ENCODE peak calls at places on chromosome 5, in ten cellular contexts. One of them, this sample, is unnamed. For H3K36me3, the result is how much of the 10 kb centered on the place peaks cover.

GRCh38 chr5:169637085-169637855 is at the start of gene DOCK2:
- DNase-seq in colonic mucosa: peak
- DNase-seq in psoas muscle: peak
- DNase-seq in CD8-positive, alpha-beta T cell: peak
- DNase-seq in endothelial cell of umbilical vein: no peak
- DNase-seq in spleen: peak
- DNase-seq in osteoblast: peak
- DNase-seq in hepatocyte: no peak
- DNase-seq in PC-3: no peak
- DNase-seq in heart right ventricle: peak
- DNase-seq in this sample: no peak

GRCh38 chr5:97601651-97602050 is 418.6 kb upstream of the RIOK2 start:
- DNase-seq in colonic mucosa: no peak
- DNase-seq in psoas muscle: no peak
- DNase-seq in CD8-positive, alpha-beta T cell: no peak
- DNase-seq in endothelial cell of umbilical vein: peak
- DNase-seq in spleen: no peak
- DNase-seq in osteoblast: no peak
- DNase-seq in hepatocyte: no peak
- DNase-seq in PC-3: no peak
- DNase-seq in heart right ventricle: no peak
- DNase-seq in this sample: no peak

GRCh38 chr5:76546497-76547102 is 76.6 kb downstream of the F2RL2 start:
- DNase-seq in colonic mucosa: no peak
- DNase-seq in psoas muscle: no peak
- DNase-seq in CD8-positive, alpha-beta T cell: no peak
- DNase-seq in endothelial cell of umbilical vein: no peak
- DNase-seq in spleen: no peak
- DNase-seq in osteoblast: peak
- DNase-seq in hepatocyte: no peak
- DNase-seq in PC-3: no peak
- DNase-seq in heart right ventricle: no peak
- DNase-seq in this sample: no peak

GRCh38 chr5:124927735-124928134 is 181.3 kb upstream of the ZNF608 start:
- DNase-seq in colonic mucosa: no peak
- DNase-seq in psoas muscle: no peak
- DNase-seq in CD8-positive, alpha-beta T cell: no peak
- DNase-seq in endothelial cell of umbilical vein: peak
- DNase-seq in spleen: no peak
- DNase-seq in osteoblast: peak
- DNase-seq in hepatocyte: no peak
- DNase-seq in PC-3: peak
- DNase-seq in heart right ventricle: no peak
- DNase-seq in this sample: no peak

GRCh38 chr5:108579236-108579635 is 168.5 kb upstream of the FER start:
- DNase-seq in colonic mucosa: no peak
- DNase-seq in psoas muscle: no peak
- DNase-seq in CD8-positive, alpha-beta T cell: no peak
- DNase-seq in endothelial cell of umbilical vein: no peak
- DNase-seq in spleen: no peak
- DNase-seq in osteoblast: no peak
- DNase-seq in hepatocyte: no peak
- DNase-seq in PC-3: no peak
- DNase-seq in heart right ventricle: no peak
- DNase-seq in this sample: no peak

GRCh38 chr5:148808864-148809642 is 17.4 kb upstream of the ADRB2 start:
- DNase-seq in colonic mucosa: no peak
- DNase-seq in psoas muscle: peak
- DNase-seq in CD8-positive, alpha-beta T cell: no peak
- DNase-seq in endothelial cell of umbilical vein: no peak
- DNase-seq in spleen: peak
- DNase-seq in osteoblast: no peak
- DNase-seq in hepatocyte: peak
- DNase-seq in PC-3: peak
- DNase-seq in heart right ventricle: peak
- DNase-seq in this sample: no peak

GRCh38 chr5:103057208-103058130 is 62.5 kb downstream of the GIN1 start:
- DNase-seq in colonic mucosa: no peak
- DNase-seq in psoas muscle: no peak
- DNase-seq in CD8-positive, alpha-beta T cell: no peak
- DNase-seq in endothelial cell of umbilical vein: no peak
- DNase-seq in spleen: no peak
- DNase-seq in osteoblast: no peak
- DNase-seq in hepatocyte: peak
- DNase-seq in PC-3: peak
- DNase-seq in heart right ventricle: no peak
- DNase-seq in this sample: no peak

GRCh38 chr5:135391123-135391868 is 7.7 kb downstream of the MACROH2A1 start:
- DNase-seq in colonic mucosa: no peak
- DNase-seq in psoas muscle: no peak
- DNase-seq in CD8-positive, alpha-beta T cell: no peak
- DNase-seq in endothelial cell of umbilical vein: no peak
- DNase-seq in spleen: no peak
- DNase-seq in osteoblast: peak
- DNase-seq in hepatocyte: no peak
- DNase-seq in PC-3: no peak
- DNase-seq in heart right ventricle: no peak
- DNase-seq in this sample: peak

GRCh38 chr5:164392531-164392930 is 887.1 kb downstream of the MAT2B start:
- DNase-seq in colonic mucosa: no peak
- DNase-seq in psoas muscle: no peak
- DNase-seq in CD8-positive, alpha-beta T cell: no peak
- DNase-seq in endothelial cell of umbilical vein: no peak
- DNase-seq in spleen: no peak
- DNase-seq in osteoblast: no peak
- DNase-seq in hepatocyte: no peak
- DNase-seq in PC-3: no peak
- DNase-seq in heart right ventricle: no peak
- DNase-seq in this sample: peak

GRCh38 chr5:168851902-168852321 is 272.7 kb upstream of the PANK3 start:
- DNase-seq in colonic mucosa: no peak
- DNase-seq in psoas muscle: no peak
- DNase-seq in CD8-positive, alpha-beta T cell: no peak
- DNase-seq in endothelial cell of umbilical vein: peak
- DNase-seq in spleen: no peak
- DNase-seq in osteoblast: no peak
- DNase-seq in hepatocyte: peak
- DNase-seq in PC-3: peak
- DNase-seq in heart right ventricle: peak
- DNase-seq in this sample: no peak

GRCh38 chr5:85204289-85204688 is 819.6 kb upstream of the EDIL3 start:
- DNase-seq in colonic mucosa: no peak
- DNase-seq in psoas muscle: no peak
- DNase-seq in CD8-positive, alpha-beta T cell: no peak
- DNase-seq in endothelial cell of umbilical vein: no peak
- DNase-seq in spleen: no peak
- DNase-seq in osteoblast: no peak
- DNase-seq in hepatocyte: no peak
- DNase-seq in PC-3: no peak
- DNase-seq in heart right ventricle: no peak
- DNase-seq in this sample: no peak

GRCh38 chr5:33227746-33228145 is 213.0 kb upstream of the TARS1 start:
- DNase-seq in colonic mucosa: no peak
- DNase-seq in psoas muscle: no peak
- DNase-seq in CD8-positive, alpha-beta T cell: no peak
- DNase-seq in endothelial cell of umbilical vein: peak
- DNase-seq in spleen: no peak
- DNase-seq in osteoblast: no peak
- DNase-seq in hepatocyte: no peak
- DNase-seq in PC-3: no peak
- DNase-seq in heart right ventricle: no peak
- DNase-seq in this sample: no peak

GRCh38 chr5:17014686-17015085 is 78.6 kb upstream of the MYO10 start:
- DNase-seq in colonic mucosa: no peak
- DNase-seq in psoas muscle: no peak
- DNase-seq in CD8-positive, alpha-beta T cell: no peak
- DNase-seq in endothelial cell of umbilical vein: no peak
- DNase-seq in spleen: no peak
- DNase-seq in osteoblast: no peak
- DNase-seq in hepatocyte: no peak
- DNase-seq in PC-3: no peak
- DNase-seq in heart right ventricle: no peak
- DNase-seq in this sample: no peak

GRCh38 chr5:123746683-123747360 is 234.8 kb downstream of the CSNK1G3 start:
- DNase-seq in colonic mucosa: no peak
- DNase-seq in psoas muscle: no peak
- DNase-seq in CD8-positive, alpha-beta T cell: no peak
- DNase-seq in endothelial cell of umbilical vein: peak
- DNase-seq in spleen: no peak
- DNase-seq in osteoblast: no peak
- DNase-seq in hepatocyte: no peak
- DNase-seq in PC-3: no peak
- DNase-seq in heart right ventricle: no peak
- DNase-seq in this sample: no peak

GRCh38 chr5:83177803-83178202 is 100.5 kb downstream of the XRCC4 start:
- DNase-seq in colonic mucosa: no peak
- DNase-seq in psoas muscle: no peak
- DNase-seq in CD8-positive, alpha-beta T cell: no peak
- DNase-seq in endothelial cell of umbilical vein: no peak
- DNase-seq in spleen: no peak
- DNase-seq in osteoblast: no peak
- DNase-seq in hepatocyte: no peak
- DNase-seq in PC-3: no peak
- DNase-seq in heart right ventricle: no peak
- DNase-seq in this sample: no peak
- H3K4me3 ChIP-seq in colonic mucosa: no peak
- H3K4me3 ChIP-seq in psoas muscle: no peak
- H3K4me3 ChIP-seq in CD8-positive, alpha-beta T cell: no peak
- H3K4me3 ChIP-seq in endothelial cell of umbilical vein: no peak
- H3K4me3 ChIP-seq in spleen: no peak
- H3K4me3 ChIP-seq in osteoblast: no peak
- H3K4me3 ChIP-seq in hepatocyte: no peak
- H3K4me3 ChIP-seq in PC-3: no peak
- H3K4me3 ChIP-seq in heart right ventricle: no peak
- H3K4me3 ChIP-seq in this sample: no peak

GRCh38 chr5:140801494-140801841 is 611 bp downstream of the PCDHA3 start:
- DNase-seq in colonic mucosa: no peak
- DNase-seq in psoas muscle: no peak
- DNase-seq in CD8-positive, alpha-beta T cell: no peak
- DNase-seq in endothelial cell of umbilical vein: peak
- DNase-seq in spleen: no peak
- DNase-seq in osteoblast: no peak
- DNase-seq in hepatocyte: no peak
- DNase-seq in PC-3: no peak
- DNase-seq in heart right ventricle: no peak
- DNase-seq in this sample: no peak

GRCh38 chr5:140796718-140797095 is 2.1 kb downstream of the PCDHA2 start:
- DNase-seq in colonic mucosa: no peak
- DNase-seq in psoas muscle: no peak
- DNase-seq in CD8-positive, alpha-beta T cell: no peak
- DNase-seq in endothelial cell of umbilical vein: no peak
- DNase-seq in spleen: no peak
- DNase-seq in osteoblast: no peak
- DNase-seq in hepatocyte: no peak
- DNase-seq in PC-3: no peak
- DNase-seq in heart right ventricle: no peak
- DNase-seq in this sample: no peak

GRCh38 chr5:140802781-140803271 is 2.0 kb downstream of the PCDHA3 start:
- DNase-seq in colonic mucosa: no peak
- DNase-seq in psoas muscle: no peak
- DNase-seq in CD8-positive, alpha-beta T cell: no peak
- DNase-seq in endothelial cell of umbilical vein: no peak
- DNase-seq in spleen: no peak
- DNase-seq in osteoblast: no peak
- DNase-seq in hepatocyte: no peak
- DNase-seq in PC-3: no peak
- DNase-seq in heart right ventricle: no peak
- DNase-seq in this sample: no peak

GRCh38 chr5:140795259-140795641 is 598 bp downstream of the PCDHA2 start:
- DNase-seq in colonic mucosa: no peak
- DNase-seq in psoas muscle: no peak
- DNase-seq in CD8-positive, alpha-beta T cell: no peak
- DNase-seq in endothelial cell of umbilical vein: no peak
- DNase-seq in spleen: no peak
- DNase-seq in osteoblast: peak
- DNase-seq in hepatocyte: peak
- DNase-seq in PC-3: no peak
- DNase-seq in heart right ventricle: no peak
- DNase-seq in this sample: peak

DNA sequence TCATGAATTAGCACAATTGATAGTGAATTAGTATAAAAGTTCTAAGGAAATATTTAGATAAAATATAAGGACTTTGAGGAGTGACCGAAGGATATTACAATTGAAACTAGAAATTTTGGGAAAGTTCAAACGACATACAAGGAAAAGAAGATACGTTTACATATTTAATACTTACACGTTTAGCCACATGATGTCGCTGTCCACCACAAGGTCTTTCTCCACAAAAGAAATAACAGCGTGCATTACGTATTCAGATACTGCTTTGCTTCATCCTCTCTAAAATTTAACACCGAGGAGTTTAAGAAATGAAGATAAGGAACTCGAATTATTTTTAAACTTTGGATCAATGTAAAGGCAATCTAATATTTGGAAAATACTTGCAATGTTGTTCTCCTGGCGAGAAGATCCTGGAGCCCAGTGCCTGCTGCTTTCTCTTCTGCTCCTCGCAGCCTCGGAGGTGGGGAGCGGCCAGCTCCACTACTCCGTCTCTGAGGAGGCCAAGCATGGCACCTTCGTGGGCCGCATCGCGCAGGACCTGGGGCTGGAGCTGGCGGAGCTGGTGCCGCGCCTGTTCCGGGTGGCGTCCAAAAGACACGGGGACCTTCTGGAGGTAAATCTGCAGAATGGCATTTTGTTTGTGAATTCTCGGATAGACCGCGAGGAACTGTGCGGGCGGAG is at the start of gene PCDHA3:
- DNase-seq in colonic mucosa: no peak
- DNase-seq in psoas muscle: no peak
- DNase-seq in CD8-positive, alpha-beta T cell: no peak
- DNase-seq in endothelial cell of umbilical vein: peak
- DNase-seq in spleen: no peak
- DNase-seq in osteoblast: peak
- DNase-seq in hepatocyte: no peak
- DNase-seq in PC-3: no peak
- DNase-seq in heart right ventricle: no peak
- DNase-seq in this sample: peak
- H3K27ac ChIP-seq in colonic mucosa: no peak
- H3K27ac ChIP-seq in psoas muscle: no peak
- H3K27ac ChIP-seq in CD8-positive, alpha-beta T cell: no peak
- H3K27ac ChIP-seq in endothelial cell of umbilical vein: no peak
- H3K27ac ChIP-seq in spleen: no peak
- H3K27ac ChIP-seq in osteoblast: no peak
- H3K27ac ChIP-seq in hepatocyte: no peak
- H3K27ac ChIP-seq in PC-3: no peak
- H3K27ac ChIP-seq in heart right ventricle: no peak
- H3K27ac ChIP-seq in this sample: no peak

GRCh38 chr5:37247036-37247435 is 2.1 kb downstream of the CPLANE1 start:
- DNase-seq in colonic mucosa: no peak
- DNase-seq in psoas muscle: no peak
- DNase-seq in CD8-positive, alpha-beta T cell: no peak
- DNase-seq in endothelial cell of umbilical vein: peak
- DNase-seq in spleen: no peak
- DNase-seq in osteoblast: no peak
- DNase-seq in hepatocyte: no peak
- DNase-seq in PC-3: no peak
- DNase-seq in heart right ventricle: no peak
- DNase-seq in this sample: no peak
- H3K36me3 ChIP-seq in colonic mucosa: under half
- H3K36me3 ChIP-seq in psoas muscle: under half
- H3K36me3 ChIP-seq in CD8-positive, alpha-beta T cell: under half
- H3K36me3 ChIP-seq in endothelial cell of umbilical vein: under half
- H3K36me3 ChIP-seq in spleen: under half
- H3K36me3 ChIP-seq in osteoblast: under half
- H3K36me3 ChIP-seq in hepatocyte: under half
- H3K36me3 ChIP-seq in PC-3: under half
- H3K36me3 ChIP-seq in heart right ventricle: under half
- H3K36me3 ChIP-seq in this sample: under half

GRCh38 chr5:157230610-157231009 is 35.3 kb upstream of the CYFIP2 start:
- DNase-seq in colonic mucosa: no peak
- DNase-seq in psoas muscle: no peak
- DNase-seq in CD8-positive, alpha-beta T cell: no peak
- DNase-seq in endothelial cell of umbilical vein: no peak
- DNase-seq in spleen: no peak
- DNase-seq in osteoblast: no peak
- DNase-seq in hepatocyte: no peak
- DNase-seq in PC-3: peak
- DNase-seq in heart right ventricle: no peak
- DNase-seq in this sample: no peak
- H3K4me3 ChIP-seq in colonic mucosa: no peak
- H3K4me3 ChIP-seq in psoas muscle: no peak
- H3K4me3 ChIP-seq in CD8-positive, alpha-beta T cell: no peak
- H3K4me3 ChIP-seq in endothelial cell of umbilical vein: no peak
- H3K4me3 ChIP-seq in spleen: no peak
- H3K4me3 ChIP-seq in osteoblast: no peak
- H3K4me3 ChIP-seq in hepatocyte: no peak
- H3K4me3 ChIP-seq in PC-3: no peak
- H3K4me3 ChIP-seq in heart right ventricle: no peak
- H3K4me3 ChIP-seq in this sample: no peak